ENCODE peak calls at places on chromosomes 4 and X, in eight cellular contexts. One of them, this sample, is unnamed.

GRCh38 chr4:27894951-27895350 is 1034.3 kb downstream of the STIM2 start:
- DNase-seq in pancreas: no peak
- DNase-seq in MCF 10A: no peak
- DNase-seq in progenitor cell of endocrine pancreas: no peak
- DNase-seq in tibial artery: no peak
- DNase-seq in nephron progenitor cell: no peak
- DNase-seq in fibroblast of mammary gland: no peak
- DNase-seq in GM13977: no peak
- DNase-seq in this sample: no peak

GRCh38 chr4:99763635-99764101 is 53.0 kb upstream of the DAPP1 start:
- DNase-seq in pancreas: peak; percentile 25
- DNase-seq in GM13977: no peak
- DNase-seq in tibial artery: peak; percentile 48
- DNase-seq in fibroblast of mammary gland: peak; percentile 99
- DNase-seq in progenitor cell of endocrine pancreas: no peak
- DNase-seq in nephron progenitor cell: no peak
- DNase-seq in MCF 10A: peak; percentile 98
- DNase-seq in this sample: no peak

GRCh38 chrX:76279007-76279406 is 106.1 kb downstream of the PBDC1 start:
- DNase-seq in progenitor cell of endocrine pancreas: no peak
- DNase-seq in nephron progenitor cell: peak; percentile 39
- DNase-seq in MCF 10A: peak; percentile 60
- DNase-seq in GM13977: peak; percentile 40
- DNase-seq in fibroblast of mammary gland: peak; percentile 57
- DNase-seq in tibial artery: peak; percentile 24
- DNase-seq in pancreas: no peak
- DNase-seq in this sample: peak; percentile 17

GRCh38 chrX:97389761-97390192 is 506.1 kb downstream of the RPA4 start:
- DNase-seq in fibroblast of mammary gland: peak; percentile 88
- DNase-seq in progenitor cell of endocrine pancreas: no peak
- DNase-seq in MCF 10A: peak; percentile 51
- DNase-seq in pancreas: no peak
- DNase-seq in tibial artery: no peak
- DNase-seq in GM13977: no peak
- DNase-seq in nephron progenitor cell: no peak
- DNase-seq in this sample: no peak

GRCh38 chr4:680091-680490 is 5.7 kb downstream of the MYL5 start:
- DNase-seq in pancreas: peak; percentile 33
- DNase-seq in progenitor cell of endocrine pancreas: no peak
- DNase-seq in tibial artery: no peak
- DNase-seq in fibroblast of mammary gland: no peak
- DNase-seq in MCF 10A: no peak
- DNase-seq in GM13977: no peak
- DNase-seq in nephron progenitor cell: no peak
- DNase-seq in this sample: no peak

GRCh38 chr4:90137545-90137944 is 10.4 kb downstream of the CCSER1 start:
- DNase-seq in progenitor cell of endocrine pancreas: no peak
- DNase-seq in fibroblast of mammary gland: no peak
- DNase-seq in pancreas: no peak
- DNase-seq in tibial artery: no peak
- DNase-seq in GM13977: no peak
- DNase-seq in nephron progenitor cell: peak; percentile 24
- DNase-seq in MCF 10A: peak; percentile 62
- DNase-seq in this sample: no peak

GRCh38 chr4:95129708-95130343 is 372.1 kb downstream of the BMPR1B start:
- DNase-seq in progenitor cell of endocrine pancreas: no peak
- DNase-seq in GM13977: no peak
- DNase-seq in tibial artery: peak; percentile 74
- DNase-seq in MCF 10A: peak; percentile 99
- DNase-seq in pancreas: no peak
- DNase-seq in fibroblast of mammary gland: peak; percentile 100
- DNase-seq in nephron progenitor cell: no peak
- DNase-seq in this sample: no peak

GRCh38 chr4:150647008-150647407 is 65.1 kb downstream of the MAB21L2 start:
- DNase-seq in GM13977: no peak
- DNase-seq in pancreas: no peak
- DNase-seq in nephron progenitor cell: no peak
- DNase-seq in progenitor cell of endocrine pancreas: no peak
- DNase-seq in MCF 10A: no peak
- DNase-seq in fibroblast of mammary gland: peak; percentile 1
- DNase-seq in tibial artery: no peak
- DNase-seq in this sample: no peak

GRCh38 chr4:58732973-58733372 is 1622.8 kb upstream of the IGFBP7 start:
- DNase-seq in tibial artery: no peak
- DNase-seq in progenitor cell of endocrine pancreas: no peak
- DNase-seq in nephron progenitor cell: no peak
- DNase-seq in MCF 10A: peak; percentile 15
- DNase-seq in GM13977: no peak
- DNase-seq in fibroblast of mammary gland: no peak
- DNase-seq in pancreas: no peak
- DNase-seq in this sample: no peak

GRCh38 chrX:27444093-27444908 is 18.8 kb downstream of the PPP4R3C start:
- DNase-seq in tibial artery: no peak
- DNase-seq in nephron progenitor cell: no peak
- DNase-seq in GM13977: no peak
- DNase-seq in progenitor cell of endocrine pancreas: no peak
- DNase-seq in MCF 10A: peak; percentile 13
- DNase-seq in fibroblast of mammary gland: no peak
- DNase-seq in pancreas: no peak
- DNase-seq in this sample: no peak

GRCh38 chr4:14783011-14783877 is 219.0 kb upstream of the CPEB2 start:
- DNase-seq in tibial artery: no peak
- DNase-seq in pancreas: no peak
- DNase-seq in progenitor cell of endocrine pancreas: no peak
- DNase-seq in fibroblast of mammary gland: peak; percentile 90
- DNase-seq in MCF 10A: peak; percentile 87
- DNase-seq in GM13977: peak; percentile 17
- DNase-seq in nephron progenitor cell: no peak
- DNase-seq in this sample: no peak

GRCh38 chr4:38315296-38315695 is 348.7 kb upstream of the KLF3 start:
- DNase-seq in nephron progenitor cell: no peak
- DNase-seq in tibial artery: no peak
- DNase-seq in progenitor cell of endocrine pancreas: no peak
- DNase-seq in GM13977: no peak
- DNase-seq in MCF 10A: no peak
- DNase-seq in pancreas: no peak
- DNase-seq in fibroblast of mammary gland: no peak
- DNase-seq in this sample: no peak

GRCh38 chr4:15201782-15202181 is 199.5 kb downstream of the CPEB2 start:
- DNase-seq in tibial artery: no peak
- DNase-seq in progenitor cell of endocrine pancreas: no peak
- DNase-seq in nephron progenitor cell: no peak
- DNase-seq in fibroblast of mammary gland: no peak
- DNase-seq in MCF 10A: no peak
- DNase-seq in pancreas: no peak
- DNase-seq in GM13977: no peak
- DNase-seq in this sample: no peak

GRCh38 chrX:133537142-133537541 is 121.9 kb upstream of the GPC4 start:
- DNase-seq in progenitor cell of endocrine pancreas: no peak
- DNase-seq in GM13977: no peak
- DNase-seq in tibial artery: no peak
- DNase-seq in fibroblast of mammary gland: no peak
- DNase-seq in pancreas: no peak
- DNase-seq in nephron progenitor cell: no peak
- DNase-seq in MCF 10A: no peak
- DNase-seq in this sample: no peak

GRCh38 chrX:42220083-42220482 is 296.7 kb upstream of the CASK start:
- DNase-seq in tibial artery: no peak
- DNase-seq in GM13977: no peak
- DNase-seq in MCF 10A: no peak
- DNase-seq in progenitor cell of endocrine pancreas: no peak
- DNase-seq in nephron progenitor cell: no peak
- DNase-seq in fibroblast of mammary gland: no peak
- DNase-seq in pancreas: no peak
- DNase-seq in this sample: no peak

GRCh38 chr4:86493460-86493859 is 100.7 kb upstream of the PTPN13 start:
- DNase-seq in pancreas: no peak
- DNase-seq in MCF 10A: no peak
- DNase-seq in nephron progenitor cell: no peak
- DNase-seq in GM13977: no peak
- DNase-seq in tibial artery: no peak
- DNase-seq in progenitor cell of endocrine pancreas: no peak
- DNase-seq in fibroblast of mammary gland: peak; percentile 52
- DNase-seq in this sample: no peak

GRCh38 chr4:26717332-26717731 is 133.4 kb downstream of the TBC1D19 start:
- DNase-seq in pancreas: no peak
- DNase-seq in nephron progenitor cell: no peak
- DNase-seq in tibial artery: no peak
- DNase-seq in GM13977: no peak
- DNase-seq in MCF 10A: peak; percentile 73
- DNase-seq in fibroblast of mammary gland: peak; percentile 92
- DNase-seq in progenitor cell of endocrine pancreas: no peak
- DNase-seq in this sample: no peak

GRCh38 chr4:17771284-17771908 is 10.0 kb downstream of the FAM184B start:
- DNase-seq in nephron progenitor cell: no peak
- DNase-seq in fibroblast of mammary gland: no peak
- DNase-seq in progenitor cell of endocrine pancreas: no peak
- DNase-seq in tibial artery: no peak
- DNase-seq in GM13977: no peak
- DNase-seq in pancreas: no peak
- DNase-seq in MCF 10A: peak; percentile 22
- DNase-seq in this sample: no peak

GRCh38 chr4:40238700-40239548 is 42.1 kb downstream of the RHOH start:
- DNase-seq in GM13977: no peak
- DNase-seq in tibial artery: no peak
- DNase-seq in pancreas: no peak
- DNase-seq in fibroblast of mammary gland: no peak
- DNase-seq in progenitor cell of endocrine pancreas: no peak
- DNase-seq in MCF 10A: no peak
- DNase-seq in nephron progenitor cell: no peak
- DNase-seq in this sample: peak; percentile 64

GRCh38 chr4:52837716-52838558 is 24.2 kb upstream of the RASL11B start:
- DNase-seq in tibial artery: no peak
- DNase-seq in GM13977: no peak
- DNase-seq in pancreas: no peak
- DNase-seq in fibroblast of mammary gland: peak; percentile 59
- DNase-seq in MCF 10A: peak; percentile 91
- DNase-seq in progenitor cell of endocrine pancreas: no peak
- DNase-seq in nephron progenitor cell: no peak
- DNase-seq in this sample: no peak

GRCh38 chrX:145405012-145405411 is 157.7 kb downstream of the SPANXN1 start:
- DNase-seq in nephron progenitor cell: peak; percentile 12
- DNase-seq in MCF 10A: peak; percentile 70
- DNase-seq in tibial artery: no peak
- DNase-seq in GM13977: peak; percentile 37
- DNase-seq in progenitor cell of endocrine pancreas: no peak
- DNase-seq in pancreas: no peak
- DNase-seq in fibroblast of mammary gland: peak; percentile 33
- DNase-seq in this sample: no peak

GRCh38 chrX:65607070-65607742 is 60.2 kb upstream of the MSN start:
- DNase-seq in tibial artery: no peak
- DNase-seq in progenitor cell of endocrine pancreas: no peak
- DNase-seq in GM13977: no peak
- DNase-seq in MCF 10A: peak; percentile 74
- DNase-seq in nephron progenitor cell: no peak
- DNase-seq in fibroblast of mammary gland: peak; percentile 55
- DNase-seq in pancreas: no peak
- DNase-seq in this sample: no peak

DNA sequence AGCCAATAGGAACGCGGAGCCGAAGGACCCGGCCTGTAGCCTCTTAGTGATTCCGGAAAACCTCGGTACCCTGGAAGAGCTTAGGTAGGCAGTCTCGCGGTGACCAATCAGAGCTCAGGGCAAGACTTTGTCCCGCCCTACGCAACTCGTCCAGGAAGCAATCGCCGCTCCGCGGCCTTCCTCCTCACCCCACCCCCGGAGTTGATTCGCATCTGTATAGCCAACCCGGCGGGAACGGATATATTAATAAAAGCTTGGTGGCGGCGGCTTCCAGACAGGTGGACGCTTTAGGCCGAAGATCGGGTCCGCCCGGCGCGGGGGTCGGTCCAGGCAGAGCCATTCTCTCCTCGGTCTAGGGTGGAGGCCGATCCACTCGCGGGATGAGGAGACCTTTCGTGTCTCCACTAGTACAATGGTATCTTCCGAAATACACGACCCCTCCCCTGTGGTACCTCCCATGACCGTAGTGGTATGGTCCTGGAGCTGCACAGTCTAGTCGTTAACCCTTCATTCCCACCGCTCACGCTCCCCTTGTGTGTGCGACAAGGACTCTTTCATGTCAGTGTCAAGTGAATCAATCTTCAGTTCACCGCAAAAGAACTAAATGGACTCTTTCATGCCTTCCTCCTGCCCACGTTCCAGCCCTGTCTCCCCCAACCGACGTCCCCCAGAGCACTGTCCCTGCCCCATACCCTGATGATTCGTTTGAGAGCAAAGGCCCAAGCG is 24.2 kb upstream of the GLOD5 start:
- DNase-seq in MCF 10A: peak; percentile 94
- DNase-seq in pancreas: peak; percentile 90
- DNase-seq in tibial artery: peak; percentile 87
- DNase-seq in progenitor cell of endocrine pancreas: peak; percentile 65
- DNase-seq in fibroblast of mammary gland: peak; percentile 97
- DNase-seq in GM13977: peak; percentile 86
- DNase-seq in nephron progenitor cell: peak; percentile 79
- DNase-seq in this sample: peak; percentile 75
- TF ChIP-seq CTCF in MCF 10A: no peak
- TF ChIP-seq CTCF in pancreas: no peak
- TF ChIP-seq CTCF in tibial artery: no peak
- TF ChIP-seq CTCF in progenitor cell of endocrine pancreas: no peak
- TF ChIP-seq CTCF in fibroblast of mammary gland: no peak
- TF ChIP-seq CTCF in GM13977: no peak
- TF ChIP-seq CTCF in nephron progenitor cell: no peak
- TF ChIP-seq CTCF in this sample: no peak

GRCh38 chr4:16508968-16509367 is 282.7 kb upstream of the TAPT1 start:
- DNase-seq in progenitor cell of endocrine pancreas: no peak
- DNase-seq in fibroblast of mammary gland: no peak
- DNase-seq in GM13977: peak; percentile 3
- DNase-seq in MCF 10A: no peak
- DNase-seq in pancreas: no peak
- DNase-seq in nephron progenitor cell: no peak
- DNase-seq in tibial artery: no peak
- DNase-seq in this sample: no peak
- TF ChIP-seq CTCF in progenitor cell of endocrine pancreas: peak; percentile 26
- TF ChIP-seq CTCF in fibroblast of mammary gland: peak; percentile 60
- TF ChIP-seq CTCF in GM13977: peak; percentile 23
- TF ChIP-seq CTCF in MCF 10A: peak; percentile 15
- TF ChIP-seq CTCF in pancreas: no peak
- TF ChIP-seq CTCF in nephron progenitor cell: peak; percentile 25
- TF ChIP-seq CTCF in tibial artery: no peak
- TF ChIP-seq CTCF in this sample: no peak

GRCh38 chr4:176156656-176157055 is 38.7 kb downstream of the SPATA4 start:
- DNase-seq in progenitor cell of endocrine pancreas: no peak
- DNase-seq in pancreas: no peak
- DNase-seq in nephron progenitor cell: no peak
- DNase-seq in fibroblast of mammary gland: peak; percentile 55
- DNase-seq in GM13977: no peak
- DNase-seq in tibial artery: no peak
- DNase-seq in MCF 10A: peak; percentile 62
- DNase-seq in this sample: no peak
- TF ChIP-seq CTCF in progenitor cell of endocrine pancreas: no peak
- TF ChIP-seq CTCF in pancreas: no peak
- TF ChIP-seq CTCF in nephron progenitor cell: no peak
- TF ChIP-seq CTCF in fibroblast of mammary gland: no peak
- TF ChIP-seq CTCF in GM13977: no peak
- TF ChIP-seq CTCF in tibial artery: no peak
- TF ChIP-seq CTCF in MCF 10A: no peak
- TF ChIP-seq CTCF in this sample: no peak

DNA sequence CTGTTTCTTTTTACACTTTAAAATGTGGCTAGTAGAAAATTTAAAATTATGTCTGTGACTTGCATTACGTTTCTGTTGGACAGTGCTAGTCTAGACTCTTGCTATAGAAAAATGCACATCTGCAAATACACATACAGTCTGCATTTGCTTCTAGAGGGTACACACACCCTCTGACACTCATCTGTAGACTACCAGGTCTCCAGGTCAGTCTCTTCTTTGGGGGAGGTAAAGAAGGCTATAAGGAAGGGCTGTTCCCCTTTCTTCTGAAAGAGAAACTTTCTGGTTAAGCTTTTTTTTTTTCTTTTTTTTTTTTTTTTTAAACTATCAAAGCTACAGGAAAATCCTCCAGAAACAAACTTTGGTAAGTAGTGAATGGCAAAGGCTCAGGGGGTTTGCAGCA is 109.1 kb upstream of the TBC1D9 start:
- DNase-seq in pancreas: no peak
- DNase-seq in GM13977: no peak
- DNase-seq in tibial artery: no peak
- DNase-seq in progenitor cell of endocrine pancreas: no peak
- DNase-seq in nephron progenitor cell: no peak
- DNase-seq in fibroblast of mammary gland: no peak
- DNase-seq in MCF 10A: no peak
- DNase-seq in this sample: no peak
- TF ChIP-seq CTCF in pancreas: no peak
- TF ChIP-seq CTCF in GM13977: no peak
- TF ChIP-seq CTCF in tibial artery: no peak
- TF ChIP-seq CTCF in progenitor cell of endocrine pancreas: no peak
- TF ChIP-seq CTCF in nephron progenitor cell: no peak
- TF ChIP-seq CTCF in fibroblast of mammary gland: no peak
- TF ChIP-seq CTCF in MCF 10A: no peak
- TF ChIP-seq CTCF in this sample: no peak

This sample was measured in CD4-positive, alpha-beta T cell.